ENCODE peak calls at places on chromosome 10, in four cellular contexts. S, G, I and V are unnamed samples.
A peak's percentile ranks its signal among the peaks of the same experiment; 100 is the strongest.

GRCh38 chr10:60883187-60883586 is 60.8 kb downstream of the RHOBTB1 start:
- DNase-seq in S (no peak), G (no peak), I (peak; percentile 24), V (peak; percentile 41)

GRCh38 chr10:30098624-30099023 is 39.2 kb upstream of the JCAD start:
- DNase-seq in S (no peak), G (no peak), I (peak; percentile 76), V (no peak)

GRCh38 chr10:75400769-75401568 is 595 bp downstream of the ZNF503 start:
- DNase-seq in S (peak; percentile 74), G (no peak), I (peak; percentile 47), V (peak; percentile 79)

GRCh38 chr10:128018236-128018635 is 108.0 kb downstream of the MKI67 start:
- DNase-seq in S (no peak), G (peak; percentile 27), I (no peak), V (peak; percentile 41)

GRCh38 chr10:80713398-80713928 is 175.8 kb downstream of the SH2D4B start:
- DNase-seq in S (no peak), G (no peak), I (no peak), V (no peak)

GRCh38 chr10:58367049-58367448 is 18.2 kb upstream of the TFAM start:
- DNase-seq in S (no peak), G (no peak), I (no peak), V (no peak)

GRCh38 chr10:30893208-30893607 is 138.5 kb downstream of the ZNF438 start:
- DNase-seq in S (no peak), G (no peak), I (no peak), V (no peak)

GRCh38 chr10:71636588-71636987 is 83.0 kb downstream of the C10orf105 start:
- DNase-seq in S (no peak), G (no peak), I (no peak), V (no peak)

GRCh38 chr10:6345404-6345803 is 142.7 kb downstream of the PFKFB3 start:
- DNase-seq in S (no peak), G (no peak), I (no peak), V (no peak)

GRCh38 chr10:44010873-44011602 is 362.4 kb upstream of the ZNF32 start:
- DNase-seq in S (peak; percentile 41), G (no peak), I (no peak), V (no peak)

GRCh38 chr10:60444494-60445064 is 54.9 kb upstream of the ANK3 start:
- DNase-seq in S (no peak), G (no peak), I (peak; percentile 58), V (peak; percentile 46)

GRCh38 chr10:117005454-117006055 is 568 bp upstream of the SHTN1 start:
- DNase-seq in S (no peak), G (peak; percentile 43), I (no peak), V (peak; percentile 86)

GRCh38 chr10:76282122-76283030 is 851.0 kb downstream of the LRMDA start:
- DNase-seq in S (no peak), G (no peak), I (no peak), V (peak; percentile 97)

GRCh38 chr10:72738476-72738875 is 46.5 kb downstream of the MCU start:
- DNase-seq in S (no peak), G (no peak), I (no peak), V (peak; percentile 63)

GRCh38 chr10:62166331-62167154 is 102.1 kb downstream of the RTKN2 start:
- DNase-seq in S (peak; percentile 20), G (no peak), I (peak; percentile 9), V (peak; percentile 51)

GRCh38 chr10:62031522-62031921 is 130.0 kb downstream of the ARID5B start:
- DNase-seq in S (no peak), G (no peak), I (no peak), V (no peak)

GRCh38 chr10:104260775-104261115 is 6.1 kb downstream of the GSTO1 start:
- DNase-seq in S (no peak), G (no peak), I (peak; percentile 40), V (no peak)

GRCh38 chr10:121851791-121852190 is 76.0 kb downstream of the ATE1 start:
- DNase-seq in S (no peak), G (no peak), I (peak; percentile 8), V (peak; percentile 41)

GRCh38 chr10:91617073-91617580 is 15.7 kb downstream of the PPP1R3C start:
- DNase-seq in S (no peak), G (no peak), I (peak; percentile 64), V (no peak)

GRCh38 chr10:131464789-131465188 is 153.3 kb upstream of the TCERG1L start:
- DNase-seq in S (no peak), G (no peak), I (no peak), V (no peak)